ENCODE peak calls at places on chromosomes 7 and 10, in nine cellular contexts. G, L, Q, Z, E, H, Y, J and B are unnamed samples.

GRCh38 chr7:148819697-148820332 is 64.3 kb downstream of the EZH2 start:
- DNase-seq in G (no peak), Q (no peak), Y (peak; percentile 72), H (no peak), J (no peak), Z (peak; percentile 49), L (no peak), E (no peak), B (no peak)

GRCh38 chr7:91264083-91264923 is at the start of gene FZD1:
- DNase-seq in L (peak; percentile 85), Q (peak; percentile 94), E (peak; percentile 96), G (peak; percentile 94), Y (peak; percentile 99), H (peak; percentile 95), Z (peak; percentile 100), J (no peak), B (peak; percentile 99)

GRCh38 chr7:4931932-4932331 is 27.1 kb downstream of the MMD2 start:
- DNase-seq in J (no peak), Y (no peak), L (no peak), Z (peak; percentile 12), H (peak; percentile 56), G (peak; percentile 21), E (no peak), Q (no peak), B (no peak)

GRCh38 chr7:27424749-27425148 is 182.1 kb downstream of the EVX1 start:
- DNase-seq in H (no peak), E (no peak), J (no peak), Y (no peak), Z (no peak), L (no peak), Q (no peak), G (no peak), B (no peak)

GRCh38 chr10:50063100-50063499 is 4.7 kb upstream of the WASHC2A start:
- DNase-seq in Y (no peak), Z (peak; percentile 8), G (peak; percentile 60), H (peak; percentile 13), E (no peak), L (no peak), Q (no peak), J (no peak), B (no peak)

GRCh38 chr10:104824378-104825006 is 183.4 kb downstream of the SORCS3 start:
- DNase-seq in Z (peak; percentile 63), E (no peak), Q (no peak), Y (no peak), J (no peak), G (peak; percentile 75), L (no peak), H (peak; percentile 75), B (no peak)

GRCh38 chr10:84095821-84096497 is 43.4 kb upstream of the GHITM start:
- DNase-seq in G (no peak), Q (no peak), Z (no peak), L (no peak), H (no peak), Y (no peak), E (peak; percentile 62), J (no peak), B (no peak)

GRCh38 chr7:108189733-108190388 is 59.7 kb upstream of the LAMB4 start:
- DNase-seq in Y (no peak), E (no peak), G (no peak), Q (no peak), H (no peak), L (no peak), Z (no peak), J (no peak), B (no peak)

GRCh38 chr10:29948971-29949370 is 110.4 kb downstream of the JCAD start:
- DNase-seq in Q (no peak), E (no peak), Z (no peak), Y (no peak), H (no peak), J (no peak), L (no peak), G (no peak), B (no peak)

GRCh38 chr7:102284891-102285540 is 1.7 kb upstream of the SH2B2 start:
- DNase-seq in J (no peak), G (no peak), E (peak; percentile 64), L (no peak), Q (peak; percentile 93), Y (no peak), H (no peak), Z (no peak), B (no peak)

GRCh38 chr7:154373951-154374350 is 321.8 kb downstream of the DPP6 start:
- DNase-seq in Z (no peak), Y (no peak), L (no peak), H (no peak), G (no peak), E (no peak), Q (no peak), J (no peak), B (no peak)

GRCh38 chr10:78375854-78376785 is 342.5 kb downstream of the RPS24 start:
- DNase-seq in E (no peak), L (no peak), J (no peak), Y (no peak), Q (peak; percentile 63), Z (no peak), H (no peak), G (no peak), B (no peak)

GRCh38 chr7:2569421-2569820 is 10.6 kb downstream of the IQCE start:
- DNase-seq in H (no peak), Y (no peak), G (no peak), E (no peak), Q (peak; percentile 63), J (no peak), L (no peak), Z (no peak), B (no peak)

GRCh38 chr7:2568521-2569223 is 9.9 kb downstream of the IQCE start:
- DNase-seq in Q (no peak), H (no peak), L (no peak), Y (no peak), E (no peak), G (no peak), J (no peak), Z (no peak), B (no peak)

GRCh38 chr7:2566348-2566889 is 7.6 kb downstream of the IQCE start:
- DNase-seq in J (no peak), L (no peak), G (no peak), Q (peak; percentile 29), Y (no peak), Z (no peak), E (no peak), H (no peak), B (no peak)

GRCh38 chr7:2566890-2567662 is 8.3 kb downstream of the IQCE start:
- DNase-seq in Y (no peak), E (no peak), L (no peak), J (no peak), G (no peak), Q (peak; percentile 80), H (no peak), Z (peak; percentile 63), B (no peak)

DNA sequence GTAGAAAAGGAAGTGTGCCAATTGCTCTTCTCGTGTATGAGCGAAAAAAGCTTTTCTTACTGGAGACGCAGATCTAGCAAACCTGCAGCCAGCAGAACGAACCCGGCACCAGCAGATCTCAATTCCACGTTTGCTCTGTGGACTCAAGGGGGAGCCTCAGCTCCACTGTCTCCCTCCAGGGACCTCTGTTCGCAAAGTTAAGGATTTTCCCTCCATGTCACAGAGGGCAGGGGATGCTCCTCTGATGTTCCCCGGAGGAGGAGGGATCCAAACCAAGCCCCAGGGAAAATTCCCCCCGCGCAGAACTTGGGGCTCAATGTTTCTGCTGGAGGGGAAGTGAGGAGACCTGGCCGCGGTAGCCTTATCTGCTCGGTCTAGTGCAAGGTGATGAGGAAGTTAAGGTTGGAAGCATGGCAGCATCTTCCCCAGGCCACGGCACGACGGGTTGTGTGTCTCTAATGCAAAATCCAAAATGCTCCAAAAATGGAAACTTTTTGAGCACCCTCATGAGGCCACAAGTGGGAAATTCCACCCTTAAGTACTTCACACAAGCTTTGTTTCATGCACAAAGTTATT is 9.0 kb downstream of the IQCE start:
- DNase-seq in Z (peak; percentile 81), G (peak; percentile 51), J (no peak), Y (peak; percentile 38), E (no peak), Q (no peak), H (peak; percentile 54), L (no peak), B (no peak)
- TF ChIP-seq CTCF in Z (peak; percentile 66), G (no peak), J (no peak), Y (peak; percentile 56), E (peak; percentile 65), Q (peak; percentile 44), H (no peak), L (no peak), B (peak; percentile 66)

DNA sequence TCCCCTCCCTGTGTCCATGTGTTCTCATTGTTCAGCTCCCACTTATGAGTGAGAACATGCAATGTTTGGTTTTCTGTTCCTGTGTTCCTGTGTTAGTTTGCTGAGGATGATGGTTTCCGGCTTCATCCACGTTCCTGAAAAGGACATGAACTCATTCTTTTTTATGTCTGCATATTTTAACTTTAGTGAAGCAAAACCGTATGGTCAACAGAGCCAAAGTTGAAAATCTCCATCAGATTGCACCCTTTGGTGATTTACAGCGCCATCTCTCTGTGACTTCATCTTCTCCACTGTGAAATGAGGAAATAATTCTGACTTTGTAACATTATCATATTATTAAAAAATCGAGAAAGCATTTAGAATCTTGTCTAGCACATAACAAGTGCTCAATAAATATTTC is 132.3 kb upstream of the PLXDC2 start:
- DNase-seq in G (no peak), J (no peak), Z (no peak), L (no peak), H (no peak), Y (peak; percentile 59), Q (no peak), E (no peak), B (no peak)
- TF ChIP-seq CTCF in G (peak; percentile 11), J (no peak), Z (no peak), L (no peak), H (no peak), Y (peak; percentile 51), Q (no peak), E (no peak), B (peak; percentile 26)

DNA sequence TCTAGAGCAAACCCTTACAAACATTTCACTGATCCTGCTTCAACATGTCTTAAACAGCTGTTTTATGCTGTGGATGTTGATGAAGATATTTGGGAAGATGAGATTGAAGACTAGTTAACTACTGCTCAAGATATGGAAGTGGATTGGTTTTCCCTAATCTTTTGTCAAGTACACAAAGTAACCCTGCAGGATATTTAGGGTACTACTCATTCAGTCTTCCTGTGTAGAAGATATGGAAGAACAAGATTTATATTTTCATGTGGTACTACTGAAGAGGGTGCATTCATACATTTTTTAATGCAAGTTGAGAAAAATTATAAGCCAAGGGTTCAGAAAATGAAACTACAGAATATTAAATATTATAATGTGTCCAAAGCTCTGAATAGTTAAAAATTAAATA is 18.3 kb upstream of the TMEM140 start:
- DNase-seq in Z (no peak), L (no peak), Y (no peak), H (no peak), J (no peak), G (no peak), E (no peak), Q (no peak), B (no peak)
- TF ChIP-seq CTCF in Z (no peak), L (no peak), Y (no peak), H (no peak), J (no peak), G (peak; percentile 20), E (no peak), Q (no peak), B (no peak)

DNA sequence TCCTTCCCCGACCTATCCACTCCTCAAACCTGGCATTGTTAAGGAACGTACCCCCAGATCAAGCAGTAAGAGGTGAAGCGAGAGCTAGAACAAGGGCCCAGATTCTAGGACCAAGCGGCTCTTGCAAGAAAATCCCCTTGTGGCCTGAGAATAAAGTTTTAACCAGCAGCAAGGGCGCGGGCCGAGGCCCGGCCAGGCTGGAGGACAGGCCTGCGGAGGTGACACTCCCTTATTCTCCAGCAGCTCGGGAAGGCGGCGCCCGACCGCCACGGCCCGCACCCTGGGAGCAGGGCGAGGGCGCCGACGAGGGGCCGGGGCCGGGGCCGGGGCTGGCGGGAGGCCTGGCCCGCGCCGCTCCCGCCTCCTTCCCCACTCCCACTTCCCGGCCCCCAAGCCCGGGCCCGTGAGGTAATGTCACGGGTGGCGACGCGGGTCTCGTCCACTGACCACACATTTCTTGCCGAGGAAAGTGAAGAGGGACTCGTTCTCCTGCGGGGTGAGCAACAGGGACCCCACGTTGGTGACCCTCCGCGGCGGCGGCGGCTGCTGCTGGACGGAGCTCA is 551 bp downstream of the WASL start:
- DNase-seq in G (peak; percentile 48), H (peak; percentile 36), Q (peak; percentile 91), L (no peak), J (peak; percentile 55), Z (peak; percentile 60), Y (peak; percentile 28), E (peak; percentile 63), B (peak; percentile 87)
- TF ChIP-seq CTCF in G (no peak), H (no peak), Q (no peak), L (no peak), J (no peak), Z (no peak), Y (no peak), E (no peak), B (no peak)